ENCODE peak calls at places on chromosomes 7 and 10, in six cellular contexts. S is stomach, C is K562, J is HepG2, Q is spleen, R is breast epithelium. F is an unnamed sample.

GRCh38 chr10:9657530-9657929 is 1360.1 kb upstream of the CELF2 start:
- DNase-seq in R (no peak), S (no peak), J (no peak), Q (no peak), C (no peak), F (no peak)

GRCh38 chr10:91798736-91799579 is 732 bp downstream of the TNKS2 start:
- DNase-seq in S (peak), C (peak), Q (peak), J (peak), R (no peak), F (peak)

GRCh38 chr10:21519981-21520436 is 5.5 kb downstream of the SKIDA1 start:
- DNase-seq in Q (no peak), S (no peak), R (no peak), C (no peak), J (no peak), F (no peak)

GRCh38 chr7:44309271-44310091 is 15.9 kb downstream of the CAMK2B start:
- DNase-seq in R (peak), J (peak), C (peak), S (peak), Q (peak), F (no peak)

GRCh38 chr7:27680610-27681009 is 17.9 kb upstream of the HIBADH start:
- DNase-seq in J (no peak), Q (no peak), R (no peak), C (no peak), S (no peak), F (no peak)

GRCh38 chr10:16923726-16924125 is 106.5 kb upstream of the RSU1 start:
- DNase-seq in C (no peak), S (no peak), J (no peak), Q (no peak), R (no peak), F (no peak)

GRCh38 chr10:91311601-91312000 is 91.1 kb downstream of the PCGF5 start:
- DNase-seq in R (no peak), S (no peak), J (no peak), Q (no peak), C (no peak), F (no peak)

GRCh38 chr7:104950754-104951153 is 63.3 kb upstream of the KMT2E start:
- DNase-seq in S (no peak), Q (no peak), C (no peak), J (no peak), R (no peak), F (no peak)

GRCh38 chr7:45061352-45061751 is 27.4 kb downstream of the NACAD start:
- DNase-seq in J (no peak), S (no peak), C (no peak), Q (no peak), R (no peak), F (no peak)

GRCh38 chr7:67738-68395 is 124.5 kb upstream of the FAM20C start:
- DNase-seq in J (no peak), C (no peak), S (no peak), Q (peak), R (no peak), F (no peak)

GRCh38 chr10:104035107-104035816 is 50.4 kb downstream of the COL17A1 start:
- DNase-seq in R (no peak), J (no peak), Q (no peak), S (no peak), C (no peak), F (no peak)

GRCh38 chr7:17721736-17722285 is 218.5 kb downstream of the SNX13 start:
- DNase-seq in J (no peak), C (no peak), S (no peak), R (no peak), Q (no peak), F (no peak)

GRCh38 chr10:121221991-121222390 is 370.8 kb downstream of the WDR11 start:
- DNase-seq in C (no peak), J (no peak), Q (no peak), R (no peak), S (no peak), F (no peak)

GRCh38 chr7:117992635-117993034 is 119.4 kb upstream of the CTTNBP2 start:
- DNase-seq in C (no peak), R (no peak), Q (no peak), S (no peak), J (no peak), F (no peak)
- TF ChIP-seq POLR2AphosphoS5 in C (no peak), R (no peak), Q (no peak), S (no peak), J (no peak), F (no peak)

DNA sequence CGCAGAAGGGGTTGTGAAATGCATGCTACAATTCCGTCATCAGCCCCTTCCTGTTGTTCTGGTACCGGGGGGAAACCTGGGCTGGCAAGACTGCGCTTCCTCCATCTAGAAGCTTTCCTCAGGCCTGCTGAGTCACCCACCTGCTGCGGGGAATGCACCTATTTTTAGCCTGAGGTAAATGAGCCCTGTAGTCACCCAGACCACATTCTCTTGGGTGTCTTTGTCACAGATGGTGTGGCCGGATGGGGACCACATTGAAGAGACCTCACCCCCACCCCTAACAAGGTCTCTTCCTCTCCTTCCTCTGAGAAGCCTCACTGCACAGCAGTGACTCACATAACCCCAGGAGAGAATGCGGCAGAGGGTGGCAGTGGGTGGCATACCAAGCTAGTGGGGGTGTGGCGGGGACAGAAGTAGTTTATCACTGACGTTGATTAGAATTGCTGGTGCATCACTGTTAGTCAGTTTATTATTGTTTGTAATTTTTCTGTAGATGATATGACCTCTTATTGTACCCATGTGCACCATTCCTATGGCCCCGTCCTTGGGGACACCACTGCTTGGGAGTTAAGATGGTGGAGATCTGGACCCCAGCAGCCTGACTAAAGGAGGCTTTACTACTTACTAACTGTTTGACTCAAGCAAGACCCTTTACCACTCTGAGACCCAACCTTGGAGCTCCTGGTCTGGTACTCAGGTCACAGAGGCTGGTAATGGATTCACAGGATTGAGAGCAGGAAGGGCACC is 83.0 kb upstream of the DUSP5 start:
- DNase-seq in J (peak), C (no peak), S (peak), R (peak), Q (peak), F (peak)
- TF ChIP-seq POLR2A in J (no peak), C (no peak), S (no peak), R (no peak), Q (no peak), F (peak)

GRCh38 chr10:122515588-122516231 is 44.8 kb upstream of the DMBT1 start:
- DNase-seq in J (no peak), C (no peak), R (no peak), S (peak), Q (no peak), F (peak)

GRCh38 chr10:122516733-122517132 is 43.8 kb upstream of the DMBT1 start:
- DNase-seq in R (no peak), C (no peak), J (no peak), Q (no peak), S (no peak), F (no peak)

GRCh38 chr10:122521011-122521410 is 39.5 kb upstream of the DMBT1 start:
- DNase-seq in J (no peak), R (no peak), C (no peak), Q (no peak), S (no peak), F (no peak)

GRCh38 chr10:122519873-122520272 is 40.7 kb upstream of the DMBT1 start:
- DNase-seq in Q (no peak), R (no peak), S (no peak), J (no peak), C (no peak), F (no peak)

GRCh38 chr10:122519144-122519543 is 41.4 kb upstream of the DMBT1 start:
- DNase-seq in J (no peak), C (no peak), Q (no peak), R (no peak), S (no peak), F (no peak)
- TF ChIP-seq POLR2AphosphoS5 in J (no peak), C (no peak), Q (no peak), R (no peak), S (no peak), F (no peak)

DNA sequence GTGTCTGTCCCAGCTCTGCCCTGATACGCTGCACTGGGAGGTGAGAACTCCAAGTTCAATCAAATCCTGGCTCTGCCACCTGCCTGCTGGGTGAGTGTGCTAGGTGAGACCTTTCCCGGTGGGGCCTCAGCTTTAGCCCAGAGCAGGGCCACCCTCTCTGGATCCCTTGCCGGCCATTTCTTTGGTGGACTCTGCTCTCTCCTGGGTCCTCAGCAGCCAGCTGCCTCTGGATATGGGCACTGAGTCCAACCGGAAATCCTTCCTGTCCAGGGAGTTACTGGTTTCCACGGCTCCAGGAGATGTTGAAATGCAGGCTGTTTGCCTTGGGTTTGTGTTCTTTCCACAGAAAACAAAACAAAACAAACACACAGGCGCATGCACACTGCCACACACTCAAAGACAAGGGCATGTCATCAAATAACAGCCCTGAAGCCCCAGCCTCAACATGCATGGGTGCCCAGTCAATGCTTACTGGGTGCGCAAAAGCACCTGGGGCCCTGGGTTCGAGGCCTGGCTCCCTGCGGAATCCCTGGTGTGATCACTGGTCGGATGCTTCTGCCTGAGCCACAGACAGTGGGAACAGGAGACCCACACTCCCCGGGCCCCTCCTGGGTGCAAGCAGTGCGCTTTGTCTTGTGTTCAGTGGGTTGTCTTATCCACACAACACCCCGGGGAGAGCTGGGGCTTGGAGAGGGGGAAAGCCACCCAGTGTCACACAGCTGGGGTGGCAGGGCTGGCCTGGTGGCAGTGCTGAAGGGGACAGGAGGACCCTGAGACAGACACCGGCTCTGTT is 33.1 kb downstream of the PPIF start:
- DNase-seq in J (peak), R (peak), Q (no peak), S (peak), C (no peak), F (no peak)
- TF ChIP-seq POLR2A in J (peak), R (no peak), Q (no peak), S (no peak), C (no peak), F (no peak)

GRCh38 chr10:11907914-11908313 is 84.8 kb downstream of the PROSER2 start:
- DNase-seq in R (no peak), C (no peak), S (no peak), Q (peak), J (no peak), F (no peak)

GRCh38 chr10:11908991-11909390 is 85.8 kb downstream of the PROSER2 start:
- DNase-seq in S (no peak), C (no peak), Q (peak), J (no peak), R (no peak), F (no peak)

GRCh38 chr10:11910102-11910501 is 86.9 kb downstream of the PROSER2 start:
- DNase-seq in J (no peak), C (no peak), R (no peak), Q (no peak), S (no peak), F (no peak)

GRCh38 chr10:11909618-11910017 is 86.5 kb downstream of the PROSER2 start:
- DNase-seq in R (no peak), J (no peak), S (no peak), C (no peak), Q (peak), F (no peak)

DNA sequence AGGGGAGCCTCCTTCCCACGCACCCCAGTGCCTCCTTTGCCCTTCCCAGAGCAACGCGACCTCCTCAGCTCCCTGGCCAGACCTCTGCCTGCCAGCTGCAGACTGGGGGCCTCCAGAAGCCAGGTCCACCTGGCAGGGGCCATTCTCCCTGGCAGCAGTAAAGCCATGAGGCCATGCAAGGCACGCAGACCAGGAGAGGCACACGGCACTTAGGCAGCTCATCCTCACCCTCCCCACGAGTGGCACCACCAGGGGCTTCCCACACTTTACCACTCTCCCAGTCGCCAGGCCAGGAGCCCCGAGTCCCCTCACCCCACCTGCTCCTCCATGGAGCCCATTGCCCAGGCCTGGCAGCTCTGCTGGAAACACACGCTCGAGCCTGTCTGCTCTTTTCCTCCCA is 85.4 kb downstream of the PROSER2 start:
- DNase-seq in J (no peak), R (no peak), S (no peak), C (no peak), Q (peak), F (no peak)
- TF ChIP-seq POLR2AphosphoS5 in J (no peak), R (no peak), S (no peak), C (no peak), Q (no peak), F (no peak)

DNA sequence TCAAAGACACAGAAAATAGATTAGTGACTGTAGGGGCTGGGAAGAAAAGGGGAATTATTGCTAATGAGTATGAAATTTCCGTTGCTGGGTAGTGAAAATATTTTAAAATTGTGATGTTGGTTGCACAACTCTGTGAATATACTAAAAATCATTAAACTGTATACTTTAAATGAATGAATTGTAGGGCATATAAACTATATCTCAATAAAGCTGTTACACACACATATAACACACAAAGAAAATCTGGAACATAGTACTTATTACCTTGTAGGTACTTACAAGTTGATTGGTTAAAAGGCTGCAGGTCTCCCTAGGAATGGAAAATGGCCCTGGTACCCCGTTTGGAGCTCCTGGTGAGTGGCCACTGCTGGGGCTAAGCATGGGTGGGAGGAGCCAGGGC is 27.1 kb upstream of the VCL start:
- DNase-seq in J (no peak), S (no peak), Q (no peak), R (no peak), C (no peak), F (no peak)
- TF ChIP-seq POLR2A in J (no peak), S (no peak), Q (no peak), R (no peak), C (no peak), F (no peak)

GRCh38 chr7:71454981-71455380 is 323.0 kb downstream of the GALNT17 start:
- DNase-seq in C (no peak), R (no peak), J (no peak), S (no peak), Q (no peak), F (no peak)
- TF ChIP-seq POLR2AphosphoS5 in C (no peak), R (no peak), J (no peak), S (no peak), Q (no peak), F (no peak)

GRCh38 chr10:89391882-89392756 is at the start of gene IFIT1:
- DNase-seq in Q (no peak), R (peak), S (peak), C (peak), J (peak), F (no peak)
- TF ChIP-seq POLR2A in Q (peak), R (no peak), S (no peak), C (no peak), J (peak), F (peak)

GRCh38 chr10:116055919-116056252 is 217.1 kb downstream of the GFRA1 start:
- DNase-seq in R (no peak), C (no peak), J (no peak), Q (no peak), S (no peak), F (no peak)

GRCh38 chr10:116055252-116055918 is 217.6 kb downstream of the GFRA1 start:
- DNase-seq in J (no peak), R (no peak), C (no peak), Q (no peak), S (no peak), F (no peak)

GRCh38 chr10:116053910-116054309 is 219.1 kb downstream of the GFRA1 start:
- DNase-seq in C (no peak), S (no peak), J (no peak), Q (no peak), R (no peak), F (no peak)

GRCh38 chr10:116056445-116057293 is 216.3 kb downstream of the GFRA1 start:
- DNase-seq in J (peak), S (no peak), R (no peak), Q (no peak), C (no peak), F (no peak)
- TF ChIP-seq POLR2AphosphoS5 in J (no peak), S (peak), R (no peak), Q (no peak), C (no peak), F (no peak)

GRCh38 chr10:69318087-69318996 is 40.0 kb downstream of the HK1 start:
- DNase-seq in Q (peak), J (no peak), C (peak), R (peak), S (peak), F (peak)
- TF ChIP-seq POLR2A in Q (peak), J (no peak), C (no peak), R (peak), S (no peak), F (no peak)